ENCODE peak calls at places on chromosomes 12 and 14, in seven cellular contexts. B, W, C, L, D, Q and X are unnamed samples.

GRCh38 chr12:54033106-54033979 is 493 bp downstream of the HOXC5 start:
- DNase-seq in B (no peak), W (no peak), C (peak; percentile 74), L (no peak), D (peak; percentile 59), Q (no peak), X (no peak)

GRCh38 chr14:59101441-59101840 is 87.0 kb upstream of the DAAM1 start:
- DNase-seq in B (no peak), W (no peak), C (no peak), L (no peak), D (no peak), Q (no peak), X (no peak)

GRCh38 chr14:100846309-100846859 is 20.5 kb downstream of the MEG3 start:
- DNase-seq in B (no peak), W (no peak), C (no peak), L (no peak), D (no peak), Q (no peak), X (no peak)

GRCh38 chr12:90428474-90428873 is 526.5 kb downstream of the CCER1 start:
- DNase-seq in B (no peak), W (no peak), C (no peak), L (no peak), D (no peak), Q (no peak), X (no peak)

GRCh38 chr12:127241056-127241830 is 1025.7 kb upstream of the TMEM132C start:
- DNase-seq in B (no peak), W (no peak), C (no peak), L (no peak), D (no peak), Q (no peak), X (no peak)

GRCh38 chr12:46886541-46887041 is 60.8 kb upstream of the SLC38A4 start:
- DNase-seq in B (no peak), W (no peak), C (peak; percentile 12), L (no peak), D (no peak), Q (no peak), X (no peak)

GRCh38 chr12:57001448-57001906 is 4.9 kb downstream of the ZBTB39 start:
- DNase-seq in B (peak; percentile 60), W (peak; percentile 57), C (peak; percentile 74), L (no peak), D (peak; percentile 78), Q (peak; percentile 51), X (no peak)

GRCh38 chr12:460301-461230 is 827 bp downstream of the B4GALNT3 start:
- DNase-seq in B (peak; percentile 35), W (peak; percentile 32), C (no peak), L (no peak), D (no peak), Q (peak; percentile 47), X (no peak)